ENCODE peak calls at places on chromosomes 12 and 14, in ten cellular contexts. Q is kidney, U is mesothelial cell of epicardium, L is fibroblast of mammary gland, Y is choroid plexus epithelial cell, R is epithelial cell of esophagus, W is fibroblast of the aortic adventitia, P is AG10803, N is BJ, T is psoas muscle. C is an unnamed sample.

GRCh38 chr12:6592087-6592486 is 15.1 kb downstream of the CHD4 start:
- DNase-seq in Q (no peak), U (no peak), L (no peak), Y (no peak), R (no peak), W (no peak), P (no peak), N (no peak), T (no peak), C (no peak)

GRCh38 chr14:77910506-77910905 is 110.6 kb downstream of the ADCK1 start:
- DNase-seq in Q (no peak), U (no peak), L (no peak), Y (no peak), R (no peak), W (no peak), P (no peak), N (no peak), T (no peak), C (no peak)

GRCh38 chr12:102498471-102498870 is 18.1 kb upstream of the IGF1 start:
- DNase-seq in Q (no peak), U (no peak), L (no peak), Y (no peak), R (no peak), W (no peak), P (no peak), N (no peak), T (no peak), C (no peak)

GRCh38 chr12:92968201-92968813 is 39.2 kb upstream of the EEA1 start:
- DNase-seq in Q (no peak), U (no peak), L (peak), Y (no peak), R (peak), W (no peak), P (peak), N (no peak), T (no peak), C (no peak)

GRCh38 chr12:48788852-48789775 is at the start of gene ADCY6:
- DNase-seq in Q (peak), U (peak), L (peak), Y (peak), R (peak), W (peak), P (peak), N (no peak), T (peak), C (no peak)

GRCh38 chr12:19196959-19197630 is 67.6 kb downstream of the PLEKHA5 start:
- DNase-seq in Q (no peak), U (no peak), L (no peak), Y (peak), R (no peak), W (peak), P (no peak), N (no peak), T (no peak), C (no peak)

GRCh38 chr12:120846721-120847120 is 57.4 kb downstream of the SPPL3 start:
- DNase-seq in Q (no peak), U (no peak), L (no peak), Y (peak), R (no peak), W (peak), P (peak), N (no peak), T (no peak), C (no peak)

GRCh38 chr12:119925269-119925668 is 48.1 kb upstream of the CIT start:
- DNase-seq in Q (no peak), U (no peak), L (no peak), Y (no peak), R (no peak), W (no peak), P (no peak), N (no peak), T (no peak), C (no peak)

GRCh38 chr12:93790472-93791152 is 113.4 kb downstream of the CRADD start:
- DNase-seq in Q (no peak), U (no peak), L (peak), Y (peak), R (peak), W (peak), P (peak), N (no peak), T (no peak), C (no peak)

GRCh38 chr12:76674669-76675315 is 89.1 kb upstream of the ZDHHC17 start:
- DNase-seq in Q (no peak), U (no peak), L (no peak), Y (no peak), R (no peak), W (no peak), P (no peak), N (no peak), T (no peak), C (no peak)

GRCh38 chr12:112486361-112486760 is 67.6 kb downstream of the PTPN11 start:
- DNase-seq in Q (peak), U (no peak), L (no peak), Y (no peak), R (no peak), W (no peak), P (no peak), N (no peak), T (no peak), C (no peak)

DNA sequence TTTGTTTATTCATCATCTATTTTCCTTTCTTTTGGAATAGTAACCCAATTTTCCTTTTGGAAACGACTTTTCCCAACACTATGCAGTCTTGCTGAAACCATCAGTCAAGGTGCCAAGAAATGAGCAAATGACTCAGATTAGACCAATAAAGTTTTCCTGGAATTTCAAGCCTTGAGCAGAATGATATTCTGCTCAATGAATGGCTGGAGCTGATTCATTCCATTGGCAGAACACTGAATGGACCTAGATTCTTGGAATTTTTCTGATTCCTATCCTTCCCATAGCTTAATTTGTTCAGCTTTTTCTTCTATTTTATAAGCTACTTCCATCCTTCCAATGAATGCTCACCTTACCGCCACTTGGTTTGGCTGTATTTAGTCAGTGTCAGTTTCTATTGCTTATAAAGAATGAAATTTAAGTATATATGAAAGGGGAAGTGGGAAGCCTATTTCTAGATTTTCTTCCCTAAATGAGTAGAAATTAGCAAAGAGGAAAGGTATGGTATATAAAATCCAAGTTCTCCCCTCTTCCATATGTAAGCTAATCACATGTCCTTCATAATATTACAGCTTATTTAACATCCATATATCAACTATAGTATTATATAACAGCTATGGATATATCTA is 89.0 kb downstream of the C14orf39 start:
- DNase-seq in Q (no peak), U (no peak), L (no peak), Y (peak), R (no peak), W (peak), P (peak), N (peak), T (no peak), C (no peak)
- TF ChIP-seq CTCF in Q (no peak), U (no peak), L (no peak), Y (no peak), R (no peak), W (no peak), P (no peak), N (no peak), T (no peak), C (no peak)

GRCh38 chr12:85642810-85643209 is 193.4 kb downstream of the RASSF9 start:
- DNase-seq in Q (no peak), U (no peak), L (peak), Y (peak), R (peak), W (peak), P (peak), N (no peak), T (no peak), C (no peak)
- TF ChIP-seq CTCF in Q (no peak), U (no peak), L (peak), Y (peak), R (peak), W (peak), P (peak), N (peak), T (no peak), C (peak)

GRCh38 chr14:71166434-71166833 is 259.2 kb downstream of the PCNX1 start:
- DNase-seq in Q (no peak), U (no peak), L (peak), Y (peak), R (peak), W (peak), P (peak), N (no peak), T (no peak), C (peak)
- TF ChIP-seq CTCF in Q (peak), U (no peak), L (peak), Y (peak), R (peak), W (peak), P (peak), N (peak), T (no peak), C (peak)

DNA sequence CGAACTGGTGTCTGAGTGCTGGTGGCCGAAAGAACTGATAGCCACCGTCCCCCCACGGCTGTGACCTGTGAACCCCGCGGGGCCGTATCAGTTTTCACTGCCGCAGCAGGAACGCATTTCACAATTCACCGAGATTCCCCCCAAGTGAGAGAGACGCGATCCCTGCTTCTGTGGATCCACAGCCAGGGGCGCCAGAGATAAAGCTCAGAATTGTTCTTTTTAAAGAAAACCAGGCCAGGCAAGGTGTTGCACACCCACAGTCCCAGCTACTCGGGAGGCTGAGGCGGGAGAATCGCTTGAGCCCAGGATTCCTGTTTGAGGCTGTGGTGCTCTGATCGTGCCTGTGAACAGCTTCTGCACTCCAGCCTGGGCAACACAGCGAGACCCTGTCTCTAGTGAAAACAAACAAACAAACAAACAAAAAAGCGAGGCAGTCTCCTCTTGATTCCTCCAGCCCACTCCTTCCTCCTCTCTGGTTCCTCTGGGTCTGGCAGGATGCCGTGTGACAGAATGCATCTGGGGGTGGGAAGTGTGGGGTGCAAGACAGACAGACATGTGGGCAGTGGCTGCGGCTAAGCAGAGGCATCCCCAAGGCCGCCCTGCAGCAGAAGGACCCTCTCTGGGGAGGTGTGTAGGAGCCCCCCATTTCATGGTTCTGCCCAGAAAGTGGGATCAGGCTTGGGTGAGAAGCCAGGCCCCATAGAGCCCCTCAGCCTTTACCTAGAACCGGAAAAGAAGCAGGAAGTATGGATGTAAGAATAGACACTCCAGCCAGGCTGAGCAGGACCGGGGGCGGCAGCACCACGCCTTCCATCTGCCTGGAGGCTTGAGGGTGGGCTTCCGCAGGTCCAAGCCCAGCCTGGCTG is 39.2 kb upstream of the PPP1R13B start:
- DNase-seq in Q (no peak), U (no peak), L (peak), Y (peak), R (no peak), W (no peak), P (no peak), N (no peak), T (no peak), C (no peak)
- TF ChIP-seq CTCF in Q (no peak), U (no peak), L (peak), Y (peak), R (peak), W (no peak), P (peak), N (peak), T (no peak), C (peak)

DNA sequence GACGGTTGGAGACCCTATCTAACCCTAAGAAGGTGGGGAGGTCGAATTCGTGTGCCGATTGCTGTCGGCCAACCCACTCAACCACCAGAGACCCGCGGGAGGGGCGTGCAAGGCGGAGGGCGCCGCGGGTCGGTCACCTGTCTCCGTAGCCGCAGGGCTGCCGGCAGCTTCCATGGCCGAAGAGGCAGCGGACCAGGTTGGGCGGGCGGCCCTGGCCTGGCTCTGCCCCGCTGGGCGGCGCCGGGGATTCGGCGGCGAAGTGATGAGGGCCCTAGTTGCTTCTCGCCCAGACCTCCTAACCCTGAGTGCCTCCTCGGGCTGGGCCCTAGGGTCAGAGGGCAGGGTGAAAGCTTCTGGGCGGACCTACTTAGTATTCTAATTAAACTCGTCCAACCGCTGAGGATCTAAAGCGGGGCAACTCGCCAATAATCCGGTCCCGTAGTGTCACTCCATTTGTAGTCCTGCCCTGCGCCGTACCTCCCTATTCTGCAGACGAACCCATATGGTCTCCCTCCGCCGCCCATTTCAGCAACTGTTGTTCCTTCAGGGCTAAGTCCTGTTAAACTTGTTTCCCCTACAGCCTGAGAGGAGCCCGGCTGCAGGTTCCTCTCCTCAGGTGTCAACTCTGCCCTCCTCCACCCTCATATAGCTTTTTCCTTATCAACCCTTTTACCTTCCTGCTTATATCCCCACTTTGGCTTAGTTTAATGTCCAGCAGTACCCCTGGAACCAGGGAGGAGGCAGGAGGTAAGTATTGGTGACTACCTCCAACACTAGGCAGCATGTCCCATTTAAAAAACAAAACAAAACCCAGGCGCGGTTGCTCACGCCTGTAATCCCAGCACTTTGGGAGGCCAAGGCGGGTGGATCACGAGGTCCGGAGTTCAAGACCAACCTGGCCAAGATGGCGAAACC is at the start of gene PYM1:
- DNase-seq in Q (peak), U (peak), L (peak), Y (peak), R (peak), W (peak), P (peak), N (no peak), T (peak), C (no peak)
- TF ChIP-seq CTCF in Q (peak), U (no peak), L (no peak), Y (no peak), R (no peak), W (no peak), P (no peak), N (no peak), T (no peak), C (no peak)

GRCh38 chr14:97301931-97302559 is 504.9 kb downstream of the VRK1 start:
- DNase-seq in Q (no peak), U (no peak), L (no peak), Y (no peak), R (no peak), W (no peak), P (no peak), N (no peak), T (no peak), C (no peak)
- TF ChIP-seq CTCF in Q (no peak), U (no peak), L (no peak), Y (no peak), R (no peak), W (no peak), P (no peak), N (no peak), T (no peak), C (no peak)

GRCh38 chr12:104650541-104650940 is 193.8 kb downstream of the CHST11 start:
- DNase-seq in Q (no peak), U (no peak), L (no peak), Y (no peak), R (no peak), W (no peak), P (no peak), N (no peak), T (no peak), C (no peak)
- TF ChIP-seq CTCF in Q (no peak), U (no peak), L (no peak), Y (no peak), R (no peak), W (no peak), P (no peak), N (no peak), T (no peak), C (no peak)

DNA sequence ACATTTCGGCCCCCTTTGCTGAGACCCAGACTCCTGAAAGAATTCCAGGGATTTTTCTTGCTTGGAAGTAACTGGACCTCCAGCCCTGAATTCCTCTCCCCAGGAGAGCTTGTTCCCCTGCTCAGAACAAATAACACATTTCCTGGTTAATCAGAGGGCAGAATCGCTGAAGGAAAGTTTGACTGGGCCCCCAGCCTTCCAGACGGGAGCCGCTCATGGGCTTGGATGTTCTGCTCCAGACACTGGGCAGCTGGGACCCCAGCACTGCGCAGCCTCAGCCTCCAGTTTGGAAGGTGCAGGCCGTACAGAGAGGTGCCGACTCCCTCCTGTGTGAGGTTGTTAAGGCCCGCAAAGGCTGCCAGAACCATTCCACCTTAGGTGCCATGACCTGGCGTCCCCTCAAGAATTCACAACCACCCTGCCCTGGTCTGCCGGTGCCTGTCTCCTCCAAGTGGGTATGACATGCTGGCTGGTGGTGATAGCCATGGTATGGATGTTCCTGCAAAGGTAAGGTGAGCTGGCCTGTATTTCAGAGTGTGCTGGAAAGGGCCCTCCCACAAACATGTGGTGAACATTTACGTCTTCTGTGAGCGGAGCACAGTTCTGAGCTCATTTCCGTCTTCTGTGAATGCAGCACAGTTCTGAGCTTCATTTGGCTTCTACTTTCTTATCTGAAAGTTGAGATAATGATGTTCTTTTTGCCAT is 5.1 kb upstream of the LTBP2 start:
- DNase-seq in Q (no peak), U (no peak), L (peak), Y (peak), R (no peak), W (peak), P (no peak), N (no peak), T (peak), C (no peak)
- TF ChIP-seq CTCF in Q (no peak), U (no peak), L (no peak), Y (no peak), R (no peak), W (no peak), P (no peak), N (no peak), T (no peak), C (no peak)

DNA sequence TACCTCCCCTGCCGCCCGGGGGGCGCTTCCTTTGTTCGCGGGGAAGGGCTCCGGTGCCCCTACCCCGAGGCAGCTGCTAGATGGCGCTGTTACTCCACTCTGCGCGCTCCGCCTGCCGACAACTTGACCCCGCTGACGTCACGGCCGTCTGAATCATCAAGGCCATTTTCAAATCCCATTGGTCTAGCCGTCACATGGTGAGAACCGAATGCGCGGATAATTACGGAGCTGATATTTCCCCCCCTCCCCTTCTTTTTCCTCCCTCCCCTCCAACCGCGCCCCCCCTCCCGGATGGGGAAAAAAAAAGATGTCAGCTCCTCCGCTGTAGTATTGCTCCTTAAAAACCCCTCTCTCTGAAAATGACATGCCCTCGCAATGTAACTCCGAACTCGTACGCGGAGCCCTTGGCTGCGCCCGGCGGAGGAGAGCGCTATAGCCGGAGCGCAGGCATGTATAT is at the start of gene HOXC10:
- DNase-seq in Q (peak), U (peak), L (peak), Y (peak), R (peak), W (peak), P (peak), N (no peak), T (peak), C (peak)
- TF ChIP-seq CTCF in Q (peak), U (peak), L (peak), Y (peak), R (peak), W (peak), P (peak), N (peak), T (peak), C (peak)

DNA sequence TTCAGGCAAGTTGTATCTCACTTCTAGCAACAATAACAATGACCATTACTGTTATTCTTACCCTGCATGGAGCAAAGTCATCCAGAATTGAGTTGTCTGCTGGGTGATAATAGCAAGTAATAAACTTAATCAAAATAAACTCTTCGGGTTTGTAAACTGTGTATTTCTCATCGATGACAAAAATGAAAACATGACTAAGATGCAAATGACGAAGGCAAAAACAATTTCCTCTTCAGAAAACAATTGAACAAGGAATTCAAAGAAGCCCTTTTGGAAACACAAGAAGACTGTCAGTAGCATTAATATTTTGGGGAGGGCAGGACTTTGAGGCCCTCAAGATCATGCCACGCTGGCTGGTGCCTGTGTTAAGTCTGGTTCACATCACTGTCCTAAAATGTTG is 232.0 kb downstream of the BTG1 start:
- DNase-seq in Q (no peak), U (no peak), L (peak), Y (no peak), R (peak), W (no peak), P (no peak), N (no peak), T (no peak), C (no peak)
- TF ChIP-seq CTCF in Q (no peak), U (no peak), L (no peak), Y (no peak), R (no peak), W (no peak), P (no peak), N (no peak), T (no peak), C (no peak)

C was measured in epithelial cell of proximal tubule.